ENCODE peak calls at places on chromosomes 2 and 18, in six cellular contexts. I is HCT116, D is GM12878, E is K562, T is upper lobe of left lung, Q is HepG2. U is an unnamed sample.
A peak's percentile ranks its signal among the peaks of the same experiment; 100 is the strongest.

GRCh38 chr2:190860985-190861721 is 19.5 kb upstream of the GLS start:
- ATAC-seq in I (no peak), D (no peak), E (no peak), T (no peak), Q (no peak), U (no peak)

GRCh38 chr18:79940126-79940813 is 11.2 kb downstream of the SLC66A2 start:
- ATAC-seq in I (no peak), D (no peak), E (no peak), T (no peak), Q (no peak), U (no peak)

GRCh38 chr2:138615257-138615656 is 113.7 kb downstream of the SPOPL start:
- ATAC-seq in I (peak; percentile 34), D (peak; percentile 50), E (no peak), T (no peak), Q (peak; percentile 43), U (no peak)

GRCh38 chr2:112784199-112785189 is at the start of gene IL1A:
- ATAC-seq in I (peak; percentile 81), D (no peak), E (peak; percentile 84), T (no peak), Q (no peak), U (no peak)

GRCh38 chr2:42663828-42664227 is 95.4 kb downstream of the MTA3 start:
- ATAC-seq in I (no peak), D (peak; percentile 77), E (peak; percentile 67), T (no peak), Q (no peak), U (no peak)

GRCh38 chr2:67845557-67846114 is 217.2 kb downstream of the C1D start:
- ATAC-seq in I (no peak), D (no peak), E (no peak), T (no peak), Q (no peak), U (no peak)

GRCh38 chr2:119196301-119197124 is 27.1 kb upstream of the STEAP3 start:
- ATAC-seq in I (no peak), D (no peak), E (no peak), T (no peak), Q (no peak), U (no peak)

GRCh38 chr2:196275646-196276352 is 104.4 kb upstream of the STK17B start:
- ATAC-seq in I (no peak), D (peak; percentile 35), E (peak; percentile 81), T (no peak), Q (peak; percentile 55), U (no peak)

GRCh38 chr2:202574541-202574940 is 60.2 kb upstream of the FAM117B start:
- ATAC-seq in I (no peak), D (no peak), E (no peak), T (no peak), Q (peak; percentile 40), U (no peak)

GRCh38 chr2:134375935-134376334 is 122.1 kb downstream of the MGAT5 start:
- ATAC-seq in I (peak; percentile 58), D (no peak), E (peak; percentile 22), T (no peak), Q (peak; percentile 97), U (peak; percentile 91)

GRCh38 chr2:44674473-44675299 is 266.8 kb upstream of the SIX3 start:
- ATAC-seq in I (no peak), D (peak; percentile 46), E (no peak), T (no peak), Q (no peak), U (no peak)

GRCh38 chr18:48072428-48073204 is 142.2 kb upstream of the SMAD2 start:
- ATAC-seq in I (no peak), D (no peak), E (no peak), T (no peak), Q (no peak), U (peak; percentile 48)

GRCh38 chr2:5777089-5777488 is 84.9 kb downstream of the SOX11 start:
- ATAC-seq in I (no peak), D (no peak), E (no peak), T (peak; percentile 76), Q (no peak), U (no peak)

GRCh38 chr2:100741880-100742814 is 77.8 kb upstream of the NPAS2 start:
- ATAC-seq in I (no peak), D (no peak), E (no peak), T (peak; percentile 64), Q (peak; percentile 84), U (peak; percentile 84)

GRCh38 chr2:130806370-130806769 is 30.3 kb upstream of the ARHGEF4 start:
- ATAC-seq in I (no peak), D (peak; percentile 36), E (no peak), T (no peak), Q (no peak), U (no peak)

GRCh38 chr2:8525582-8526402 is 156.1 kb upstream of the ID2 start:
- ATAC-seq in I (peak; percentile 74), D (peak; percentile 82), E (peak; percentile 96), T (peak; percentile 83), Q (peak; percentile 96), U (peak; percentile 68)

GRCh38 chr18:14920976-14921375 is 173.0 kb downstream of the ANKRD30B start:
- ATAC-seq in I (no peak), D (no peak), E (no peak), T (no peak), Q (no peak), U (no peak)

GRCh38 chr2:144143294-144144092 is 376.4 kb downstream of the ZEB2 start:
- ATAC-seq in I (no peak), D (no peak), E (no peak), T (no peak), Q (no peak), U (peak; percentile 41)

GRCh38 chr2:32357545-32358482 is 991 bp downstream of the BIRC6 start:
- ATAC-seq in I (peak; percentile 14), D (peak; percentile 24), E (peak; percentile 45), T (peak; percentile 13), Q (peak; percentile 31), U (peak; percentile 4)

GRCh38 chr2:218292700-218293014 is 354 bp upstream of the TMBIM1 start:
- ATAC-seq in I (peak; percentile 5), D (no peak), E (no peak), T (no peak), Q (no peak), U (no peak)

GRCh38 chr2:218290316-218291261 is 1.7 kb downstream of the TMBIM1 start:
- ATAC-seq in I (no peak), D (peak; percentile 58), E (no peak), T (no peak), Q (no peak), U (no peak)

GRCh38 chr2:218291934-218292699 is at the start of gene TMBIM1:
- ATAC-seq in I (peak; percentile 89), D (peak; percentile 87), E (peak; percentile 79), T (peak; percentile 91), Q (peak; percentile 84), U (peak; percentile 91)

GRCh38 chr2:218291318-218291933 is 877 bp downstream of the TMBIM1 start:
- ATAC-seq in I (peak; percentile 1), D (peak; percentile 5), E (no peak), T (peak; percentile 0), Q (peak; percentile 0), U (no peak)

DNA sequence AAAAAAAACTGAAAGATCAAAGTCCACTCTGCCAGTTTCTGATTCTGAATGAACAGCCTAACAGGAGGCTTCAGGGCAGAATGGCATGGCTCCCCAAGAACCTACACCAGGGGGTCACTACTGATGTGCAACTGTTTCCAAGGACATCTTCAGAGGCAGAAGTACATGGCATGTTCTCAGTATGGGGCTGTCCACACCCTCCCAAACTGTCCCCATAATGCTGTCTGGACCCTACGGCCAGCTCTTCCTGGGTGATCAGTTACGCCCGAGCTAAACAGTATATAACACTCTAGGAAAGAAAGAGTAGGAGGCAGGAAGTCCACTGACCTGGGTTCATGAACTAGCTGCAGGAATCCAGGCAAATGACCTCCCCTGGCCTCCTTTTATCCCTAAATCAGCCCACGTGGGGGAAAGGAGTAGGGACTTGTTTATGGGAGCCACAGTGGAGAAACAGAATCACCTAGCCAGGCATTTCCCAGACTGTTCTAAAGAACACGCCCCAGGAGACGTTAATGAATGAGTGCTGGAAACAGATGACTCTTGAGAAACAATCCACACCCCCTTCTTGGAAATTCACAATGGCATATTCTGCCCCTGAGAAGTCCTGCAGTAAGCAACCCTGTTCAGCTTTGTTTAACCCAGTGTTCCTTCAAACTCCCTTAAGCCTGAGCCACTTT is 2.5 kb downstream of the TMBIM1 start:
- ATAC-seq in I (no peak), D (no peak), E (no peak), T (no peak), Q (peak; percentile 11), U (peak; percentile 10)
- TF ChIP-seq POLR2A in I (no peak), D (no peak), E (no peak), T (peak; percentile 18), Q (no peak), U (no peak)

GRCh38 chr18:51957001-51957400 is 383.0 kb upstream of the DCC start:
- ATAC-seq in I (no peak), D (no peak), E (no peak), T (no peak), Q (no peak), U (no peak)

GRCh38 chr18:51952844-51953243 is 387.2 kb upstream of the DCC start:
- ATAC-seq in I (no peak), D (peak; percentile 62), E (no peak), T (no peak), Q (no peak), U (no peak)

GRCh38 chr18:51955136-51955535 is 384.9 kb upstream of the DCC start:
- ATAC-seq in I (no peak), D (no peak), E (no peak), T (no peak), Q (no peak), U (no peak)

GRCh38 chr18:51953521-51953920 is 386.5 kb upstream of the DCC start:
- ATAC-seq in I (no peak), D (peak; percentile 91), E (no peak), T (no peak), Q (no peak), U (no peak)
- TF ChIP-seq POLR2AphosphoS5 in I (no peak), D (peak; percentile 42), E (no peak), T (no peak), Q (no peak), U (no peak)

DNA sequence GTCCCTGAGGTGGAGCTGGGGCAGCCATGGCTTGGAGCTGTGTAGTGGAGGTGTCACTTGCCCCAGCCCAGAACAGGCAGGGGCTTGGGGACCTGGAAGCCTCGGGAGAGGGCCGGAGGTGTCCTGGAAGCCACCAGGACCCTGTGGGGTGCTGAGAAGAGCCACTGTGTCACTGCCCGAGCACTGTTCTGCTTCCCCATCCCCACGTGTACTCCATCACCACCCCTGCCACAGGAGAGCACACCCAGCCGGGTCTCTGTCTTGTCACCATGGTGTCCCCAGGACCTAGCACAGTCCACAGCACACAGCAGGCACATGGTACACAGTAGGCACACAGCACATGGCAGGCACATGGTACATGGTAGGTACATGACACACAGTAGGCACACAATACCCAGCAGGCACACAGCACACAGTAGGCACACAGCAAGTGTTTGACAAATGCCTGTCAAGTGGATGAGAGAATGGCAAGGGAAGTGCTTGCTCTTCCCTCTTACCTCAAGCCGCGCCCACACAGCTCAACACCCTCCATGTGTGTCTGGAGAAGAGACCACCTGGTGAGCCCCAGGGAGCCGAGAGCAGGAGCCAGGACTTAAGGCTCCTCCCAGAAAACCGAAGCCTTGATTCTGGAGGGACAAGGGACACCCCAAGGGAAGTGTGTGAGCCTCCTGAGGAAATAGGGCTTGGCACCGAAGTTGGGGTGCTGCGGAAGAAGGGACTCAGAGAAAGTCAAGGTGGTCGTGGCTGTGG is 13.3 kb downstream of the MBP start:
- ATAC-seq in I (peak; percentile 30), D (no peak), E (no peak), T (no peak), Q (no peak), U (no peak)
- TF ChIP-seq POLR2A in I (no peak), D (peak; percentile 36), E (no peak), T (no peak), Q (no peak), U (no peak)

GRCh38 chr2:73859721-73860586 is 31.2 kb downstream of the STAMBP start:
- ATAC-seq in I (peak; percentile 85), D (peak; percentile 24), E (no peak), T (no peak), Q (peak; percentile 57), U (no peak)

GRCh38 chr2:73868204-73868978 is 24.4 kb upstream of the ACTG2 start:
- ATAC-seq in I (no peak), D (no peak), E (no peak), T (no peak), Q (peak; percentile 78), U (no peak)

GRCh38 chr2:73862987-73863386 is 29.8 kb upstream of the ACTG2 start:
- ATAC-seq in I (no peak), D (no peak), E (no peak), T (no peak), Q (no peak), U (no peak)
- TF ChIP-seq POLR2AphosphoS5 in I (no peak), D (no peak), E (no peak), T (no peak), Q (no peak), U (no peak)

U was measured in gastroesophageal sphincter.